ENCODE peak calls at places on chromosomes 13 and 19, in nine cellular contexts. B, O, C, L, S, V, F, X and P are unnamed samples.

GRCh38 chr13:24280722-24281121 is 28.7 kb upstream of the C1QTNF9 start:
- DNase-seq in B (no peak), O (no peak), C (no peak), L (no peak), S (peak; percentile 49), V (no peak), F (peak; percentile 28), X (no peak), P (no peak)

GRCh38 chr13:33968520-33969507 is 150.9 kb downstream of the RFC3 start:
- DNase-seq in B (no peak), O (no peak), C (no peak), L (no peak), S (no peak), V (no peak), F (no peak), X (no peak), P (no peak)

GRCh38 chr19:40539070-40539469 is 37.6 kb upstream of the SHKBP1 start:
- DNase-seq in B (no peak), O (no peak), C (no peak), L (no peak), S (no peak), V (no peak), F (no peak), X (no peak), P (no peak)

GRCh38 chr13:33536639-33537425 is 251.3 kb upstream of the STARD13 start:
- DNase-seq in B (no peak), O (no peak), C (no peak), L (no peak), S (no peak), V (no peak), F (no peak), X (no peak), P (no peak)

GRCh38 chr19:4206818-4207484 is 22.4 kb upstream of the EBI3 start:
- DNase-seq in B (no peak), O (no peak), C (no peak), L (no peak), S (no peak), V (no peak), F (no peak), X (no peak), P (no peak)

GRCh38 chr19:31270897-31271568 is 78.2 kb downstream of the TSHZ3 start:
- DNase-seq in B (no peak), O (no peak), C (no peak), L (no peak), S (no peak), V (no peak), F (no peak), X (no peak), P (no peak)

GRCh38 chr19:5942991-5943390 is 28.9 kb downstream of the CAPS start:
- DNase-seq in B (no peak), O (no peak), C (no peak), L (no peak), S (no peak), V (no peak), F (no peak), X (no peak), P (no peak)

GRCh38 chr19:11142528-11143171 is 12.9 kb downstream of the SPC24 start:
- DNase-seq in B (no peak), O (no peak), C (peak; percentile 95), L (peak; percentile 57), S (peak; percentile 94), V (peak; percentile 78), F (peak; percentile 94), X (peak; percentile 81), P (peak; percentile 98)

GRCh38 chr13:94325660-94326059 is 153.8 kb downstream of the DCT start:
- DNase-seq in B (no peak), O (no peak), C (no peak), L (no peak), S (no peak), V (no peak), F (no peak), X (no peak), P (no peak)

DNA sequence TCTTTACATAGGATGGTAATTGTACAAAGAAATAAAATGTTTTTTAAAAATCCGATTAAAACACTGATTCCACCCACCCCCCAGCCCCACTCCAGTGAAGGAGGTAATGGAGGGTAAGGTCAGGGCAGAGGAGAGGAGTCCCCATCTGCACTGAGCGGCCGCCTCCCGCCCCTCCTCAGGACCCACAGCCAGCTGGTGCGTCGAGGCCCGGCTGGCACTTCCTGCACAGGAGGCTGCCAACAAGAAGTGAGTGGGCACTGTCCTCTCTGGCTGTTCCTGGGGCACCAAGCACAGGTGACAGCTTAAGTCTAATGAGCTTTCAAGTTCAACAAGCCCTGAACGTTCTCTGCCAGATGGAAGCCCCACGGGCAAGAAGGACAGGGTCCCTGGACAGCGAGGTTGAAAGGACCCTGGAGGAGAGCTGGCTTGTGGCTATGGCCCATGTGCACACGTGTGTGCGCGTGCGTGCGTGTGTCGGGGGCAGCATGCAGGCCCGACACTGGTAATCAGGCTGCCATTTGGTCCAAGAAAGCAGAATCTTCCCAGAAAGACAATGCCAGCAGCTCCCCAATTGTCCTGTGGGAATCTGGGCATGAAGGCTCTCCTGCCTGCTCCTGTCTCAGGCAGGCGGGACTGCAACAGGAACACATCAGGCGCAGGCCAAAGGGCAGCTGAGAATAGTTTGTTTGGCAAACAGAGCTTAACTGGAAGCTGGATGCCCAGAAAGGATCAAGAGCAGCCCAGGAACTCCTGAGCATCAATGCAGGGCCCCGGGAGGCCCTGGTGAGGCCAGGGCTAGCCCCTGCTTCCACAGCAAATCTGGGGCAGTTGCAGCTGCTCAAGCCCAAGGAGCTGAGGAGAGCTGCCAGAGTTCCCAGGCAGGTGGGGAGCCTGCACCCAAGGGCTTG is 15.1 kb upstream of the EPHX3 start:
- DNase-seq in B (no peak), O (no peak), C (no peak), L (no peak), S (no peak), V (no peak), F (no peak), X (no peak), P (no peak)
- H3K4me1 ChIP-seq in B (no peaks in the 10 kb centered on the region), O (no peaks in the 10 kb centered on the region), C (peaks cover 80% of the 10 kb centered on the region), L (no peaks in the 10 kb centered on the region), S (peaks cover 39% of the 10 kb centered on the region), V (peaks cover 9% of the 10 kb centered on the region), F (no peaks in the 10 kb centered on the region), X (peaks cover 36% of the 10 kb centered on the region), P (peaks cover 4% of the 10 kb centered on the region)

GRCh38 chr19:56974554-56975207 is 134.2 kb upstream of the PEG3 start:
- DNase-seq in B (no peak), O (no peak), C (no peak), L (no peak), S (no peak), V (no peak), F (no peak), X (no peak), P (no peak)
- H3K4me1 ChIP-seq in B (no peaks in the 10 kb centered on the region), O (no peaks in the 10 kb centered on the region), C (no peaks in the 10 kb centered on the region), L (peaks cover 33% of the 10 kb centered on the region), S (no peaks in the 10 kb centered on the region), V (no peaks in the 10 kb centered on the region), F (no peaks in the 10 kb centered on the region), X (no peaks in the 10 kb centered on the region), P (no peaks in the 10 kb centered on the region)

DNA sequence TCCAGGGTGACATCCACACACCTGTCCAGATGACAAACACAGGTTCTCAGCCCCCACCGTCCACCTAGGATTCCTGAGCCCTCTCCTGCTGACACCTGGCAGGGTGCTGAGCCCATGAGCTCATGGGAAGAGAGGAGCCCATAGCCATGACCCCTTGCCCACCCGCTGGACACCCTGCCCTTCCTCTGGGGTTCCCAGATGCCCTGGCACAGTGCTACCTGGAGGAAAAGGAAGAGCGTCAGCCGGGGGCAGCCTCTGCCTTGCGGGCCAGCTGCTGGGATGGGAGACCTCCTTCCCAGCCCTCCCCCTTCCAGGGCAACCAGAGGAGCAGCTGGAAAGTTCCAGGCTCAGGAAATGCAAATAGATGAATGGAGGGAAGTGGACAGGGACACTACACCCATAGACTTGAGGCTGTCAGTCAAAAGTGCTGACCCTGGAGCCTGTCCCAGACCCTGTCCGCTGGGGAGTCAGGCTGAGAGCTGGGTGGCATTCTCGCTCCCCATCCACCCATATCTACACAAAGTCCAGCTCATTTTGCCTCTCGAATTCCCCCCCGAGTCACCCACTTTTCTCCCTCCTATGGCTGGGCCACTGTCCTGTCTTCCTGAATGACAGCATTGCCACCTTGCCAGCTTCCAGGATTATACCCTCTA is 12.3 kb upstream of the ARHGEF18 start:
- DNase-seq in B (no peak), O (no peak), C (no peak), L (no peak), S (no peak), V (no peak), F (no peak), X (no peak), P (no peak)
- H3K4me1 ChIP-seq in B (peaks cover 34% of the 10 kb centered on the region), O (peaks cover 23% of the 10 kb centered on the region), C (peaks cover 35% of the 10 kb centered on the region), L (no peaks in the 10 kb centered on the region), S (peaks cover 10% of the 10 kb centered on the region), V (no peaks in the 10 kb centered on the region), F (no peaks in the 10 kb centered on the region), X (no peaks in the 10 kb centered on the region), P (no peaks in the 10 kb centered on the region)

GRCh38 chr13:26653310-26653709 is 95.8 kb downstream of the WASF3 start:
- DNase-seq in B (no peak), O (no peak), C (no peak), L (no peak), S (no peak), V (no peak), F (no peak), X (no peak), P (no peak)
- H3K4me1 ChIP-seq in B (no peaks in the 10 kb centered on the region), O (no peaks in the 10 kb centered on the region), C (peaks cover 12% of the 10 kb centered on the region), L (peaks cover 2% of the 10 kb centered on the region), S (no peaks in the 10 kb centered on the region), V (peaks cover 22% of the 10 kb centered on the region), F (peaks cover 2% of the 10 kb centered on the region), X (no peaks in the 10 kb centered on the region), P (peaks cover 15% of the 10 kb centered on the region)

DNA sequence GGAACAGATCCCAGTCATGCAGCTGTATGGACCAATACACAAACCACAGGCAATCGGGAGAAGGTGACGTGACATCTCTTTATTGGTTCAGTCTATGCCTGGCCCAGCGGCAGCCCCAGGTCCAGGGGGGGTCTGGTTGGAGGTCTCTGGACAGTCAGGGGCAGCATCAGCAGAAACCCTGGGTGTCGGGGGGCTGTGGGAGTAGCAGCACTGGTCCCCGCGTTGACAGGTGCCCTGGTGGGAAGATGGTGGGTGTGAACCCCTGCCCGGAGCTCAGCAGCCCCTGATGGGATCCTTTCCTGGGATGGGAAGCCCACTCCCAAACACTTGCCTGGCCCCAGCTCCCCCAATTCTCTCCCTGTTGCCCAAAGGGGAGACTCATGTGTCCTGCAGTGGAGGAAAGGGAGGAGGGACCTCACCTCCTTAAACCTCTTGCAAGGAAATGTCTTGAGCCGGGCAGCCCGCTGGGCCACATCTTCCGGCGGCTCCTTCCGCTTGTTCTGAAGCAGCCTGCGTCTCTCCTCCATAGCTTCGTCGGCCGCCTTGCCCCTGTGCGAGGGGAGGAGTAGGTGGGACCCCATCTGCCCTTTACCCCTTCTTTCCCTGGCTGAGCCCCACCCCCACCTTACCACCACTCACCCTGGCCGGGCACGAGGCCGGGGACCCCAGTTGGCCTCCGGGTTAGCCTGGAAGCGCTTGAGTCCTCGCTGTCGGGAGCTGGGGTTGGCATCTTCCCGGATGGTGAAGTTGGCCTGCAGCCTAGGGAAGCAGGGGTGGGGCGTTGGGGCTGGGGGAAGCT is 2.4 kb upstream of the LYL1 start:
- DNase-seq in B (no peak), O (peak; percentile 35), C (no peak), L (no peak), S (peak; percentile 78), V (no peak), F (no peak), X (no peak), P (no peak)
- H3K4me1 ChIP-seq in B (peaks cover 18% of the 10 kb centered on the region), O (peaks cover 43% of the 10 kb centered on the region), C (peaks cover 50% of the 10 kb centered on the region), L (peaks cover 9% of the 10 kb centered on the region), S (peaks cover 52% of the 10 kb centered on the region), V (peaks cover 3% of the 10 kb centered on the region), F (no peaks in the 10 kb centered on the region), X (no peaks in the 10 kb centered on the region), P (no peaks in the 10 kb centered on the region)